ENCODE peak calls at places on chromosomes 11 and 22, in seven cellular contexts. H is PC-9; G is GM23248; B is tibial nerve; D is left ventricle myocardium inferior; V is CD8-positive, alpha-beta T cell; R is transverse colon. A is an unnamed sample. For H3K9me3, the result is how much of the 10 kb centered on the place peaks cover.

GRCh38 chr11:71185411-71185810 is 67.0 kb downstream of the SHANK2 start:
- DNase-seq in D (no peak), B (no peak), G (no peak), H (no peak), V (no peak), R (no peak), A (no peak)

GRCh38 chr11:20058749-20059458 is 101.4 kb downstream of the DBX1 start:
- DNase-seq in R (no peak), D (no peak), V (no peak), B (no peak), G (peak), H (no peak), A (no peak)

GRCh38 chr11:116454020-116454645 is 318.7 kb downstream of the BUD13 start:
- DNase-seq in B (no peak), H (no peak), D (no peak), V (no peak), R (peak), G (peak), A (peak)

GRCh38 chr11:111565111-111565720 is 24.7 kb downstream of the LAYN start:
- DNase-seq in H (peak), G (peak), R (peak), V (peak), B (peak), D (peak), A (peak)

GRCh38 chr11:933936-934335 is 8.3 kb downstream of the AP2A2 start:
- DNase-seq in V (no peak), B (no peak), G (no peak), D (no peak), R (no peak), H (no peak), A (no peak)

GRCh38 chr22:27637604-27638003 is 164.0 kb downstream of the MN1 start:
- DNase-seq in H (no peak), D (no peak), G (peak), V (no peak), B (no peak), R (no peak), A (no peak)

GRCh38 chr22:24816841-24817240 is 10.8 kb downstream of the SGSM1 start:
- DNase-seq in R (peak), G (no peak), D (no peak), H (no peak), B (no peak), V (no peak), A (no peak)

GRCh38 chr11:77886401-77886800 is 65.5 kb downstream of the AAMDC start:
- DNase-seq in R (no peak), B (no peak), G (no peak), D (no peak), H (no peak), V (no peak), A (no peak)

GRCh38 chr22:37848587-37849088 is 581 bp upstream of the EIF3L start:
- DNase-seq in R (no peak), D (no peak), B (no peak), V (no peak), G (peak), H (peak), A (no peak)

GRCh38 chr22:23180301-23180892 is at the start of gene BCR:
- DNase-seq in G (peak), B (peak), R (peak), D (peak), H (peak), V (peak), A (peak)

GRCh38 chr22:21652547-21653545 is 10.7 kb downstream of the SDF2L1 start:
- DNase-seq in V (no peak), H (no peak), B (no peak), D (no peak), G (no peak), R (no peak), A (no peak)

GRCh38 chr22:36923458-36923784 is 10.0 kb downstream of the CSF2RB start:
- DNase-seq in D (no peak), R (no peak), H (no peak), G (no peak), V (no peak), B (no peak), A (no peak)

GRCh38 chr11:118605116-118605867 is 2.1 kb upstream of the PHLDB1 start:
- DNase-seq in G (peak), H (no peak), B (peak), R (peak), V (no peak), D (peak), A (no peak)

GRCh38 chr11:78715639-78716311 is 141.1 kb upstream of the NARS2 start:
- DNase-seq in R (peak), V (no peak), G (peak), B (no peak), H (peak), D (no peak), A (peak)

GRCh38 chr22:27531782-27532530 is 269.6 kb downstream of the MN1 start:
- DNase-seq in H (no peak), G (peak), D (no peak), V (no peak), B (no peak), R (no peak), A (no peak)

GRCh38 chr22:31630331-31631329 is 31.4 kb downstream of the PISD start:
- DNase-seq in D (peak), V (peak), G (peak), B (peak), R (peak), H (peak), A (peak)

GRCh38 chr11:118691926-118692830 is 12.7 kb upstream of the TREH start:
- DNase-seq in H (peak), B (no peak), D (no peak), G (peak), V (peak), R (peak), A (no peak)

GRCh38 chr11:93236741-93237675 is 39.2 kb upstream of the SLC36A4 start:
- DNase-seq in D (no peak), V (no peak), B (no peak), R (peak), H (peak), G (peak), A (peak)

GRCh38 chr22:45516923-45517675 is 14.4 kb downstream of the FBLN1 start:
- DNase-seq in V (no peak), H (peak), G (peak), R (no peak), B (no peak), D (no peak), A (no peak)

GRCh38 chr11:2442554-2442953 is 1.8 kb downstream of the TRPM5 start:
- DNase-seq in H (no peak), R (no peak), V (no peak), G (no peak), B (no peak), D (no peak), A (peak)

GRCh38 chr11:62464655-62465054 is 45.8 kb downstream of the SCGB1A1 start:
- DNase-seq in G (no peak), R (no peak), D (no peak), B (no peak), H (no peak), V (no peak), A (no peak)
- H3K27ac ChIP-seq in G (no peak), R (no peak), D (no peak), B (no peak), H (no peak), V (no peak), A (no peak)

GRCh38 chr22:49400136-49400865 is 427.4 kb downstream of the BRD1 start:
- DNase-seq in G (no peak), V (no peak), H (no peak), R (no peak), B (no peak), D (no peak), A (no peak)
- H3K9me3 ChIP-seq in G (under half), V (under half), H (under half), R (under half), B (under half), D (under half), A (under half)

GRCh38 chr11:95917188-95918036 is 6.5 kb downstream of the MTMR2 start:
- DNase-seq in D (no peak), B (no peak), G (no peak), H (peak), R (no peak), V (no peak), A (peak)

GRCh38 chr11:95915051-95915450 is 8.9 kb downstream of the MTMR2 start:
- DNase-seq in G (no peak), H (no peak), B (no peak), D (no peak), R (no peak), V (no peak), A (no peak)

GRCh38 chr11:95918056-95918455 is 5.9 kb downstream of the MTMR2 start:
- DNase-seq in B (no peak), D (no peak), G (no peak), V (no peak), H (no peak), R (no peak), A (no peak)

GRCh38 chr11:95913830-95914229 is 10.1 kb downstream of the MTMR2 start:
- DNase-seq in G (peak), R (no peak), H (no peak), D (no peak), B (no peak), V (no peak), A (no peak)

DNA sequence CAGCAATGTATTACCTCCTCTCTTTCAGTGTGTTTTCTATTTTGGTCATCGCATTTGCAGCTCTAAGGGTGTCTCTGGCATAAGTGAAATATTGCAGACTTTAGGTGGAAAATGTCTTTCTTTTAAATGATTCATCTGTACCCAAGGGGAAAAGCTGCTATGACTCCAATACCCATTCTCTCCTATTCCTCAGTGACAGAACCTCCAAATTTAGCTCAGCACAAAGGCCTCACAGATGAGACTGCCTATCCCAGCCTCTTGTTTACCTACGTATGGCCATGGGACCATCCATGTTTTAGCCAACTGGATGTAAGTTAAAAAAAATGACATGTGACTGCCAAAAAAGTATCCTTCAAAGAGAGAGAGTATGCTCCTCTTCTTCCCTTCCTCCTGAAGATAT is 7.9 kb downstream of the MTMR2 start:
- DNase-seq in D (no peak), H (no peak), B (no peak), R (no peak), V (no peak), G (no peak), A (no peak)
- H3K27ac ChIP-seq in D (peak), H (no peak), B (no peak), R (no peak), V (no peak), G (no peak), A (peak)

GRCh38 chr11:12540913-12541587 is 133.2 kb upstream of the TEAD1 start:
- DNase-seq in V (no peak), G (peak), D (no peak), R (no peak), H (no peak), B (no peak), A (no peak)
- H3K9me3 ChIP-seq in V (under half), G (under half), D (under half), R (under half), H (under half), B (under half), A (under half)

GRCh38 chr11:121460941-121461514 is 8.3 kb upstream of the SORL1-AS1 start:
- DNase-seq in G (no peak), H (peak), B (no peak), D (no peak), V (no peak), R (no peak), A (peak)
- H3K27ac ChIP-seq in G (no peak), H (peak), B (no peak), D (no peak), V (no peak), R (peak), A (no peak)

GRCh38 chr11:121503056-121503455 is 50.3 kb upstream of the SORL1-AS1 start:
- DNase-seq in R (no peak), H (no peak), D (no peak), V (no peak), B (no peak), G (no peak), A (no peak)
- H3K9me3 ChIP-seq in R (under half), H (under half), D (under half), V (under half), B (under half), G (under half), A (under half)